ENCODE peak calls at places on chromosomes 1 and 21, in five cellular contexts. O is fibroblast of villous mesenchyme, M is MM.1S, X is Peyer's patch, P is brain microvascular endothelial cell. F is an unnamed sample.

GRCh38 chr1:204254031-204254661 is 40.4 kb upstream of the GOLT1A start:
- DNase-seq in O (peak; percentile 88), M (no peak), X (no peak), P (peak; percentile 3), F (peak; percentile 68)

GRCh38 chr1:1116701-1117468 is 996 bp upstream of the C1orf159 start:
- DNase-seq in O (peak; percentile 19), M (no peak), X (no peak), P (no peak), F (no peak)

GRCh38 chr1:94322696-94323095 is 85.3 kb upstream of the ARHGAP29 start:
- DNase-seq in O (no peak), M (no peak), X (no peak), P (peak; percentile 55), F (no peak)

GRCh38 chr1:238953448-238953847 is 432.9 kb upstream of the CHRM3 start:
- DNase-seq in O (no peak), M (no peak), X (no peak), P (no peak), F (no peak)

GRCh38 chr1:11790101-11790879 is 15.5 kb downstream of the MTHFR start:
- DNase-seq in O (no peak), M (no peak), X (no peak), P (no peak), F (no peak)

GRCh38 chr21:24428539-24429186 is 1178.6 kb downstream of the MRPL39 start:
- DNase-seq in O (no peak), M (peak; percentile 55), X (no peak), P (no peak), F (no peak)

GRCh38 chr1:44723496-44724407 is 7.2 kb downstream of the RNU5D-1 start:
- DNase-seq in O (no peak), M (peak; percentile 23), X (no peak), P (no peak), F (no peak)

GRCh38 chr1:198919667-198920398 is 281.0 kb downstream of the PTPRC start:
- DNase-seq in O (peak; percentile 72), M (peak; percentile 88), X (no peak), P (no peak), F (no peak)

GRCh38 chr1:152197361-152197941 is 26.5 kb downstream of the HRNR start:
- DNase-seq in O (no peak), M (no peak), X (no peak), P (no peak), F (no peak)

GRCh38 chr1:235972316-235973090 is 92.4 kb downstream of the NID1 start:
- DNase-seq in O (peak; percentile 95), M (peak; percentile 27), X (no peak), P (peak; percentile 83), F (no peak)

GRCh38 chr1:171966426-171967220 is 125.3 kb downstream of the DNM3 start:
- DNase-seq in O (no peak), M (no peak), X (no peak), P (no peak), F (no peak)

GRCh38 chr1:42240964-42241755 is 76.6 kb upstream of the GUCA2A start:
- DNase-seq in O (peak; percentile 53), M (no peak), X (no peak), P (peak; percentile 16), F (no peak)

GRCh38 chr1:34101151-34101550 is 63.9 kb downstream of the CSMD2 start:
- DNase-seq in O (peak; percentile 28), M (no peak), X (no peak), P (no peak), F (peak; percentile 61)

GRCh38 chr1:208850441-208850840 is 606.3 kb upstream of the PLXNA2 start:
- DNase-seq in O (no peak), M (no peak), X (no peak), P (no peak), F (no peak)

GRCh38 chr1:205811660-205812059 is 1.3 kb downstream of the SLC41A1 start:
- DNase-seq in O (peak; percentile 13), M (no peak), X (no peak), P (peak; percentile 5), F (no peak)

GRCh38 chr1:228007054-228007800 is 429 bp downstream of the WNT3A start:
- DNase-seq in O (no peak), M (no peak), X (peak; percentile 30), P (no peak), F (no peak)

DNA sequence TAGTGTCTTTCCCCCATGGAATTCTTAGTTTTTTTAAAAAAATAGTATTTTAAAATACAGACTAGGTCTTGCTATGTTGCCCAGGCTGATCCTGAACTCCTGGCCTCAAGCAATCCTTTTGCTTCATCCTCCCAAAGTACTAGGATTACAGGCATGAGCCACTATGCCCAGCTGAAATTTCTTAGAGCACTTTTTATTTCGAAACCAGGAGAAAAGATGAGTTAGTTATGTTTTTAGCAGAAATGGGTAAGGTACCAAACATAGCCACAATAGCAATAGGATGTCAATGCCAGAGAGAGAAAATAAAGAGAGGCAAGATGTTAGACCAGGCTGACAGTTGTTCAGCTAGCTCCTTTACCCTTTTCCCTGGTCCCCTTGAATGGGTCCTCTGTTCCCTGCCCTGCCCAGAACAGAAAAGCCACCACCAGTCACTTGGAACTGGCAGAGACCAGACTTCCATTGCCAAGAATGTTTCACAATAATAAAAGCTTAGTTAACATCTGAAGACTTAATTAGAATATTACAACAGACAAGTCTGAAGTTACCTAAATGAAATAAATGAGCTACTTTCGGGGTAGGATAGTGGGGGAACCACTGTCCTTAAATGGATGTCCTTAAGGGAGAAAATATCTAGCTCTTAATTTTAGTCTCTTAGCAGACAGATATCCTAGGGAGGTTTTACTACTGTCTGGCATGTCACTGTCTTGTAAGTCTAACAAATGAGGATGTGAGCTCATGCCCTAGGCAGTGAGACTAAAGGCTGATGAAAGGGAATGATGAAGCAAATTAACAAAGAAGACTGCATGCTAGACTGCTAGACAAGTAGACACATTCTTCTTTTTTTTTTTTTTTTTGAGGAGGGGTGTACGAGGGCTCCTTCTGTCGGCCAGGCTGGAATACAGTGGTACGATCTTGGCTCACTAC is 54.2 kb downstream of the ABL2 start:
- DNase-seq in O (peak; percentile 74), M (no peak), X (no peak), P (peak; percentile 43), F (peak; percentile 73)
- TF ChIP-seq CTCF in O (no peak), M (no peak), X (no peak), P (no peak), F (no peak)

DNA sequence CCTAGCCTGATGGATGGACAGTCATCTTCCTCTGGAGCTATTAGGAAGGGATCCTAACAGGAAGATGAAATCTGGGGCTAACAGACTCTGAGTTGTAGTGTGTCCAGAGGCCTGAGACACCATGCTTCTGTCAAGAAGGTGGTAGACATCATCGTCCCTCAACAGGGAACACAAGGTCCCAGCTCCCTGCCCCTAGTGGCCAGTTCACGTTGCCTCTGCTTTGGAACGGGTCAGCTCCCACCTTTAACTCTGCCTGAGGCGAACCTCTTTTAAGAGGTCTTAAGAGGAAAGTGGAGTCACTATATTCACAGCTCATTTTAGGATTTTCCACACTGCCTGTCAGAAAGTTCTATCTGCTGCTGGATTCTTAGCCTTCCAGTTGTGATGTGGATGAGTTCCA is 28.3 kb downstream of the LRRC71 start:
- DNase-seq in O (no peak), M (no peak), X (no peak), P (no peak), F (no peak)
- TF ChIP-seq CTCF in O (no peak), M (peak; percentile 25), X (no peak), P (peak; percentile 61), F (peak; percentile 15)

GRCh38 chr21:45309069-45309521 is 21.4 kb upstream of the POFUT2 start:
- DNase-seq in O (peak; percentile 87), M (peak; percentile 61), X (peak; percentile 71), P (peak; percentile 84), F (no peak)
- TF ChIP-seq CTCF in O (peak; percentile 91), M (peak; percentile 90), X (peak; percentile 26), P (peak; percentile 91), F (peak; percentile 82)

DNA sequence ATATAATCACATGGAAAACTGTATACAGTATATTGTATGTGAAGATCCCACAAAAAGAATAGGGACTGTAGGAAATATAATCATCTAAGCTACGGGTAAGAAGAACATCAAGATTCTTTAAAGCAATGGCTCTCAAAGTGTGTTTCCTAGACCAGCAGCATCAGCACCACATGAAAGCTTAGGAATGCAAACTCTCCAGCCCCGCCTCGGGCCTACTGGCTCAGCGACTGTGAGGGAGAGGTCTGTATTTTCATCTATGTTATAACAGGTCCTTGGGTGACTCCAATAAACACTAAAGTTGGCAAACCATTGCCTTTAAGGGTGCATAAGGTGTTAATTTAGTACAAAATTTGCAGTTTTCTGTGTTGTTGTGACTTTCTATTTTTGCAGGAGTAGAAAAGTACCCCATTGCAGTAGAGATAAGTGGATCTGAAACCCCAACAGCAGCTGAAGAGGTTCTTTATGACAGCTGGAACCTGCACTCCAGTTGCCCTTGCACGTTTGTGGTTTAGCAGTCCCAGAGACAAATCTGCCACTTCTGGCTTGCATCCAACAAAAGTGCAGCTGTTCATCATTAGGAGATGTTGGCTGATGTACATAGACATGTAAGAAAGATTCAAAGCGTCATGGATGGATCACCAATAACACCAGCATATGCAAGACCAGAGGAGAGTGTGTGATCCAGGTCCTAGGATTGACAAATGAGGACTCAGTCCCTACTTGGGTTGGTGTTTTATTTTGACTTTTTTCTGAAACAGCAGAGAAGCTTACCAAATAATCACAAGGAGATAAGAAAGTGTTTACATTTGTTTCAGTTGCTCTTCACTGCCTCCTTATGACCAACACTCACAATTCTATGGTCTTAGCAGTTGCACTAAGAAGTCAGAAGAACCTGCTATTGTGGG is 15.9 kb upstream of the IFNAR1 start:
- DNase-seq in O (peak; percentile 79), M (peak; percentile 99), X (no peak), P (no peak), F (no peak)
- TF ChIP-seq CTCF in O (peak; percentile 19), M (peak; percentile 61), X (no peak), P (no peak), F (no peak)

GRCh38 chr1:37453647-37454046 is 20.7 kb upstream of the ZC3H12A start:
- DNase-seq in O (no peak), M (no peak), X (no peak), P (no peak), F (no peak)

GRCh38 chr1:37456614-37457013 is 17.8 kb upstream of the ZC3H12A start:
- DNase-seq in O (no peak), M (no peak), X (no peak), P (no peak), F (no peak)

GRCh38 chr1:37455516-37455915 is 18.9 kb upstream of the ZC3H12A start:
- DNase-seq in O (no peak), M (no peak), X (no peak), P (no peak), F (no peak)

GRCh38 chr1:37461698-37462436 is 12.5 kb upstream of the ZC3H12A start:
- DNase-seq in O (no peak), M (no peak), X (no peak), P (no peak), F (no peak)

DNA sequence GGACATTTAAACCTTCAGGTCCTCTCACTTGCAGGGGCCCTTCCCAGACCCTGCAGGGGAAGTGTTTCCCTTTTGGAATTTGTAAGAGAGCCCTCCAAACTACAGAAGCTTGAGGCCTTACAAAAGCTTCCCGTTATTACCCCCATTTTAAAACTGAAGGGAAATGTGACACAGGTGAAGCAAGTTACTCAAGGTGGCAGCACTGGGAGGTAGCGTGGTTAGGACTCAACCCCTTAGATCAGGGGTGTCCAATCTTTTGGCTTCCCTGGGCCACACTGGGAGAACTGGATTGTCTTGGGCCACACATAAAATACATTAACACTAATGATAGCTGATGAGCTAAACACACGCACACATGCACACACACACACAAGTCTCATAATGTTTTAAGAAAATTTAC is 15.8 kb upstream of the ZC3H12A start:
- DNase-seq in O (no peak), M (no peak), X (no peak), P (no peak), F (no peak)
- TF ChIP-seq CTCF in O (no peak), M (peak; percentile 21), X (no peak), P (no peak), F (no peak)

F was measured in AG09309.